ENCODE peak calls at places on chromosomes 12 and 14, in six cellular contexts. One of them, this sample, is unnamed.

GRCh38 chr12:1776139-1776975 is 44.0 kb upstream of the LRTM2 start:
- DNase-seq in tibial nerve: no peak
- DNase-seq in HepG2: no peak
- DNase-seq in left ventricle myocardium inferior: no peak
- DNase-seq in epithelial cell of esophagus: peak; percentile 93
- DNase-seq in OCI-LY7: no peak
- DNase-seq in this sample: no peak

GRCh38 chr14:101854366-101854765 is 92.9 kb downstream of the PPP2R5C start:
- DNase-seq in tibial nerve: no peak
- DNase-seq in HepG2: no peak
- DNase-seq in left ventricle myocardium inferior: no peak
- DNase-seq in epithelial cell of esophagus: peak; percentile 20
- DNase-seq in OCI-LY7: no peak
- DNase-seq in this sample: no peak

GRCh38 chr14:103121161-103121845 is 2.0 kb upstream of the TNFAIP2 start:
- DNase-seq in tibial nerve: peak; percentile 55
- DNase-seq in HepG2: no peak
- DNase-seq in left ventricle myocardium inferior: peak; percentile 64
- DNase-seq in epithelial cell of esophagus: no peak
- DNase-seq in OCI-LY7: no peak
- DNase-seq in this sample: no peak

GRCh38 chr12:115840159-115840558 is 437.3 kb downstream of the MED13L start:
- DNase-seq in tibial nerve: no peak
- DNase-seq in HepG2: peak; percentile 33
- DNase-seq in left ventricle myocardium inferior: no peak
- DNase-seq in epithelial cell of esophagus: peak; percentile 2
- DNase-seq in OCI-LY7: no peak
- DNase-seq in this sample: no peak

GRCh38 chr14:37899365-37899764 is 303.9 kb downstream of the TTC6 start:
- DNase-seq in tibial nerve: no peak
- DNase-seq in HepG2: no peak
- DNase-seq in left ventricle myocardium inferior: no peak
- DNase-seq in epithelial cell of esophagus: no peak
- DNase-seq in OCI-LY7: no peak
- DNase-seq in this sample: no peak

GRCh38 chr12:4960030-4960429 is 50.3 kb downstream of the KCNA1 start:
- DNase-seq in tibial nerve: no peak
- DNase-seq in HepG2: no peak
- DNase-seq in left ventricle myocardium inferior: peak; percentile 32
- DNase-seq in epithelial cell of esophagus: no peak
- DNase-seq in OCI-LY7: no peak
- DNase-seq in this sample: no peak

GRCh38 chr12:110179291-110179690 is 55.1 kb downstream of the IFT81 start:
- DNase-seq in tibial nerve: no peak
- DNase-seq in HepG2: no peak
- DNase-seq in left ventricle myocardium inferior: no peak
- DNase-seq in epithelial cell of esophagus: peak; percentile 67
- DNase-seq in OCI-LY7: peak; percentile 40
- DNase-seq in this sample: no peak

GRCh38 chr12:32448581-32448980 is 49.2 kb downstream of the FGD4 start:
- DNase-seq in tibial nerve: no peak
- DNase-seq in HepG2: no peak
- DNase-seq in left ventricle myocardium inferior: no peak
- DNase-seq in epithelial cell of esophagus: peak; percentile 44
- DNase-seq in OCI-LY7: no peak
- DNase-seq in this sample: no peak

GRCh38 chr14:58662028-58662427 is 24.3 kb downstream of the DACT1 start:
- DNase-seq in tibial nerve: no peak
- DNase-seq in HepG2: no peak
- DNase-seq in left ventricle myocardium inferior: no peak
- DNase-seq in epithelial cell of esophagus: no peak
- DNase-seq in OCI-LY7: no peak
- DNase-seq in this sample: no peak

GRCh38 chr12:14567311-14568195 is at the start of gene PLBD1:
- DNase-seq in tibial nerve: no peak
- DNase-seq in HepG2: no peak
- DNase-seq in left ventricle myocardium inferior: peak; percentile 81
- DNase-seq in epithelial cell of esophagus: peak; percentile 50
- DNase-seq in OCI-LY7: peak; percentile 46
- DNase-seq in this sample: no peak

GRCh38 chr12:4991373-4991772 is 52.3 kb upstream of the KCNA5 start:
- DNase-seq in tibial nerve: no peak
- DNase-seq in HepG2: no peak
- DNase-seq in left ventricle myocardium inferior: no peak
- DNase-seq in epithelial cell of esophagus: no peak
- DNase-seq in OCI-LY7: no peak
- DNase-seq in this sample: no peak

GRCh38 chr12:77724367-77724957 is 106.2 kb upstream of the NAV3 start:
- DNase-seq in tibial nerve: no peak
- DNase-seq in HepG2: peak; percentile 22
- DNase-seq in left ventricle myocardium inferior: no peak
- DNase-seq in epithelial cell of esophagus: peak; percentile 54
- DNase-seq in OCI-LY7: peak; percentile 72
- DNase-seq in this sample: no peak

GRCh38 chr12:29634057-29634456 is 136.6 kb upstream of the OVCH1 start:
- DNase-seq in tibial nerve: no peak
- DNase-seq in HepG2: no peak
- DNase-seq in left ventricle myocardium inferior: no peak
- DNase-seq in epithelial cell of esophagus: peak; percentile 57
- DNase-seq in OCI-LY7: no peak
- DNase-seq in this sample: no peak

GRCh38 chr14:59187802-59188460 is 536 bp upstream of the DAAM1 start:
- DNase-seq in tibial nerve: peak; percentile 16
- DNase-seq in HepG2: no peak
- DNase-seq in left ventricle myocardium inferior: peak; percentile 35
- DNase-seq in epithelial cell of esophagus: peak; percentile 19
- DNase-seq in OCI-LY7: peak; percentile 81
- DNase-seq in this sample: no peak

GRCh38 chr12:96334502-96334901 is 65.7 kb downstream of the CDK17 start:
- DNase-seq in tibial nerve: no peak
- DNase-seq in HepG2: peak; percentile 55
- DNase-seq in left ventricle myocardium inferior: no peak
- DNase-seq in epithelial cell of esophagus: no peak
- DNase-seq in OCI-LY7: no peak
- DNase-seq in this sample: no peak

GRCh38 chr12:28096649-28097048 is 93.6 kb upstream of the CCDC91 start:
- DNase-seq in tibial nerve: no peak
- DNase-seq in HepG2: no peak
- DNase-seq in left ventricle myocardium inferior: no peak
- DNase-seq in epithelial cell of esophagus: no peak
- DNase-seq in OCI-LY7: no peak
- DNase-seq in this sample: no peak

GRCh38 chr12:25553083-25553482 is at the start of gene LMNTD1:
- DNase-seq in tibial nerve: no peak
- DNase-seq in HepG2: no peak
- DNase-seq in left ventricle myocardium inferior: no peak
- DNase-seq in epithelial cell of esophagus: peak; percentile 13
- DNase-seq in OCI-LY7: no peak
- DNase-seq in this sample: no peak

GRCh38 chr12:68406134-68406576 is 74.0 kb upstream of the MDM1 start:
- DNase-seq in tibial nerve: peak; percentile 85
- DNase-seq in HepG2: peak; percentile 10
- DNase-seq in left ventricle myocardium inferior: peak; percentile 94
- DNase-seq in epithelial cell of esophagus: peak; percentile 67
- DNase-seq in OCI-LY7: no peak
- DNase-seq in this sample: no peak

GRCh38 chr12:10623131-10623530 is 9.7 kb upstream of the MAGOHB start:
- DNase-seq in tibial nerve: no peak
- DNase-seq in HepG2: no peak
- DNase-seq in left ventricle myocardium inferior: no peak
- DNase-seq in epithelial cell of esophagus: no peak
- DNase-seq in OCI-LY7: no peak
- DNase-seq in this sample: no peak

GRCh38 chr12:71556881-71557280 is 106.8 kb downstream of the ZFC3H1 start:
- DNase-seq in tibial nerve: no peak
- DNase-seq in HepG2: peak; percentile 18
- DNase-seq in left ventricle myocardium inferior: no peak
- DNase-seq in epithelial cell of esophagus: peak; percentile 92
- DNase-seq in OCI-LY7: no peak
- DNase-seq in this sample: no peak

GRCh38 chr14:22898302-22898894 is 15.4 kb downstream of the REM2 start:
- DNase-seq in tibial nerve: no peak
- DNase-seq in HepG2: no peak
- DNase-seq in left ventricle myocardium inferior: no peak
- DNase-seq in epithelial cell of esophagus: peak; percentile 91
- DNase-seq in OCI-LY7: no peak
- DNase-seq in this sample: no peak

GRCh38 chr14:92937229-92937937 is 14.4 kb downstream of the CHGA start:
- DNase-seq in tibial nerve: no peak
- DNase-seq in HepG2: no peak
- DNase-seq in left ventricle myocardium inferior: no peak
- DNase-seq in epithelial cell of esophagus: peak; percentile 81
- DNase-seq in OCI-LY7: no peak
- DNase-seq in this sample: no peak

GRCh38 chr12:3267690-3268089 is 190.5 kb downstream of the TSPAN9 start:
- DNase-seq in tibial nerve: no peak
- DNase-seq in HepG2: no peak
- DNase-seq in left ventricle myocardium inferior: no peak
- DNase-seq in epithelial cell of esophagus: no peak
- DNase-seq in OCI-LY7: no peak
- DNase-seq in this sample: no peak

GRCh38 chr12:14213542-14213941 is 151.9 kb upstream of the ATF7IP start:
- DNase-seq in tibial nerve: no peak
- DNase-seq in HepG2: no peak
- DNase-seq in left ventricle myocardium inferior: no peak
- DNase-seq in epithelial cell of esophagus: no peak
- DNase-seq in OCI-LY7: no peak
- DNase-seq in this sample: no peak

GRCh38 chr12:62466018-62466595 is 519 bp upstream of the MON2 start:
- DNase-seq in tibial nerve: no peak
- DNase-seq in HepG2: peak; percentile 6
- DNase-seq in left ventricle myocardium inferior: no peak
- DNase-seq in epithelial cell of esophagus: peak; percentile 44
- DNase-seq in OCI-LY7: peak; percentile 66
- DNase-seq in this sample: no peak

GRCh38 chr12:56216461-56216860 is 5.3 kb downstream of the RNF41 start:
- DNase-seq in tibial nerve: no peak
- DNase-seq in HepG2: no peak
- DNase-seq in left ventricle myocardium inferior: no peak
- DNase-seq in epithelial cell of esophagus: no peak
- DNase-seq in OCI-LY7: no peak
- DNase-seq in this sample: no peak

GRCh38 chr14:64218344-64219240 is 75.6 kb downstream of the ESR2 start:
- DNase-seq in tibial nerve: no peak
- DNase-seq in HepG2: no peak
- DNase-seq in left ventricle myocardium inferior: peak; percentile 45
- DNase-seq in epithelial cell of esophagus: no peak
- DNase-seq in OCI-LY7: no peak
- DNase-seq in this sample: no peak

GRCh38 chr12:52052471-52053186 is 1.4 kb downstream of the NR4A1 start:
- DNase-seq in tibial nerve: no peak
- DNase-seq in HepG2: no peak
- DNase-seq in left ventricle myocardium inferior: no peak
- DNase-seq in epithelial cell of esophagus: peak; percentile 54
- DNase-seq in OCI-LY7: peak; percentile 55
- DNase-seq in this sample: no peak

GRCh38 chr14:64784006-64784405 is 79.8 kb downstream of the PLEKHG3 start:
- DNase-seq in tibial nerve: no peak
- DNase-seq in HepG2: no peak
- DNase-seq in left ventricle myocardium inferior: no peak
- DNase-seq in epithelial cell of esophagus: no peak
- DNase-seq in OCI-LY7: no peak
- DNase-seq in this sample: no peak

GRCh38 chr12:82650627-82651337 is 35.9 kb upstream of the TMTC2 start:
- DNase-seq in tibial nerve: no peak
- DNase-seq in HepG2: peak; percentile 74
- DNase-seq in left ventricle myocardium inferior: peak; percentile 33
- DNase-seq in epithelial cell of esophagus: peak; percentile 97
- DNase-seq in OCI-LY7: no peak
- DNase-seq in this sample: peak; percentile 30

GRCh38 chr14:33711761-33712160 is 239.1 kb downstream of the EGLN3 start:
- DNase-seq in tibial nerve: no peak
- DNase-seq in HepG2: no peak
- DNase-seq in left ventricle myocardium inferior: no peak
- DNase-seq in epithelial cell of esophagus: no peak
- DNase-seq in OCI-LY7: no peak
- DNase-seq in this sample: no peak

GRCh38 chr14:46646796-46647195 is 4.8 kb downstream of the RPL10L start:
- DNase-seq in tibial nerve: no peak
- DNase-seq in HepG2: no peak
- DNase-seq in left ventricle myocardium inferior: no peak
- DNase-seq in epithelial cell of esophagus: no peak
- DNase-seq in OCI-LY7: no peak
- DNase-seq in this sample: no peak
- H3K4me3 ChIP-seq in tibial nerve: no peak overlapping the region
- H3K4me3 ChIP-seq in HepG2: no peak overlapping the region
- H3K4me3 ChIP-seq in left ventricle myocardium inferior: no peak overlapping the region
- H3K4me3 ChIP-seq in epithelial cell of esophagus: no peak overlapping the region
- H3K4me3 ChIP-seq in OCI-LY7: no peak overlapping the region
- H3K4me3 ChIP-seq in this sample: no peak overlapping the region

GRCh38 chr12:26845057-26845666 is 12.2 kb upstream of the ITPR2 start:
- DNase-seq in tibial nerve: peak; percentile 38
- DNase-seq in HepG2: peak; percentile 51
- DNase-seq in left ventricle myocardium inferior: peak; percentile 48
- DNase-seq in epithelial cell of esophagus: peak; percentile 46
- DNase-seq in OCI-LY7: no peak
- DNase-seq in this sample: no peak
- TF ChIP-seq CTCF in tibial nerve: peak; percentile 37
- TF ChIP-seq CTCF in HepG2: peak; percentile 67
- TF ChIP-seq CTCF in left ventricle myocardium inferior: peak; percentile 80
- TF ChIP-seq CTCF in epithelial cell of esophagus: peak; percentile 57
- TF ChIP-seq CTCF in OCI-LY7: peak; percentile 71
- TF ChIP-seq CTCF in this sample: peak; percentile 25

GRCh38 chr12:575129-575502 is 88.1 kb downstream of the NINJ2 start:
- DNase-seq in tibial nerve: no peak
- DNase-seq in HepG2: no peak
- DNase-seq in left ventricle myocardium inferior: no peak
- DNase-seq in epithelial cell of esophagus: peak; percentile 85
- DNase-seq in OCI-LY7: no peak
- DNase-seq in this sample: no peak

GRCh38 chr12:574475-575128 is 88.6 kb downstream of the NINJ2 start:
- DNase-seq in tibial nerve: no peak
- DNase-seq in HepG2: peak; percentile 68
- DNase-seq in left ventricle myocardium inferior: no peak
- DNase-seq in epithelial cell of esophagus: peak; percentile 90
- DNase-seq in OCI-LY7: no peak
- DNase-seq in this sample: no peak

GRCh38 chr12:575948-576612 is 87.2 kb downstream of the NINJ2 start:
- DNase-seq in tibial nerve: peak; percentile 59
- DNase-seq in HepG2: peak; percentile 79
- DNase-seq in left ventricle myocardium inferior: peak; percentile 84
- DNase-seq in epithelial cell of esophagus: peak; percentile 86
- DNase-seq in OCI-LY7: peak; percentile 87
- DNase-seq in this sample: peak; percentile 29

GRCh38 chr12:578743-579449 is 84.3 kb downstream of the NINJ2 start:
- DNase-seq in tibial nerve: peak; percentile 5
- DNase-seq in HepG2: no peak
- DNase-seq in left ventricle myocardium inferior: no peak
- DNase-seq in epithelial cell of esophagus: peak; percentile 56
- DNase-seq in OCI-LY7: no peak
- DNase-seq in this sample: no peak

GRCh38 chr12:576613-577110 is 86.6 kb downstream of the NINJ2 start:
- DNase-seq in tibial nerve: no peak
- DNase-seq in HepG2: no peak
- DNase-seq in left ventricle myocardium inferior: no peak
- DNase-seq in epithelial cell of esophagus: no peak
- DNase-seq in OCI-LY7: no peak
- DNase-seq in this sample: no peak
- H3K4me3 ChIP-seq in tibial nerve: no peak overlapping the region
- H3K4me3 ChIP-seq in HepG2: no peak overlapping the region
- H3K4me3 ChIP-seq in left ventricle myocardium inferior: peak overlapping the region; percentile 19
- H3K4me3 ChIP-seq in epithelial cell of esophagus: no peak overlapping the region
- H3K4me3 ChIP-seq in OCI-LY7: no peak overlapping the region
- H3K4me3 ChIP-seq in this sample: no peak overlapping the region

GRCh38 chr12:132075026-132075713 is 68.9 kb downstream of the DDX51 start:
- DNase-seq in tibial nerve: no peak
- DNase-seq in HepG2: no peak
- DNase-seq in left ventricle myocardium inferior: no peak
- DNase-seq in epithelial cell of esophagus: no peak
- DNase-seq in OCI-LY7: no peak
- DNase-seq in this sample: no peak
- TF ChIP-seq CTCF in tibial nerve: no peak
- TF ChIP-seq CTCF in HepG2: peak; percentile 14
- TF ChIP-seq CTCF in left ventricle myocardium inferior: no peak
- TF ChIP-seq CTCF in epithelial cell of esophagus: peak; percentile 27
- TF ChIP-seq CTCF in OCI-LY7: peak; percentile 80
- TF ChIP-seq CTCF in this sample: peak; percentile 18